ENCODE peak calls at places on chromosomes 16 and 17, in six cellular contexts. N, Z, Q, D, B and R are unnamed samples.

GRCh38 chr17:74842599-74843351 is 16.9 kb downstream of the GRIN2C start:
- DNase-seq in B (no peak), Q (peak; percentile 75), Z (peak; percentile 52), D (peak; percentile 88), N (peak; percentile 56), R (peak; percentile 82)

GRCh38 chr16:6863135-6863534 is 469.5 kb upstream of the RBFOX1 start:
- DNase-seq in Q (no peak), Z (no peak), B (no peak), D (no peak), N (no peak), R (no peak)

GRCh38 chr16:6695666-6696065 is 637.0 kb upstream of the RBFOX1 start:
- DNase-seq in Q (no peak), Z (no peak), B (no peak), D (no peak), N (no peak), R (no peak)

GRCh38 chr17:19003966-19004600 is 481 bp downstream of the FAM83G start:
- DNase-seq in Q (peak; percentile 75), Z (peak; percentile 50), N (no peak), B (no peak), D (peak; percentile 76), R (peak; percentile 34)

GRCh38 chr17:50349241-50349595 is 3.3 kb downstream of the XYLT2 start:
- DNase-seq in B (no peak), D (no peak), Z (no peak), Q (no peak), N (no peak), R (no peak)

GRCh38 chr17:79272666-79273219 is 198.1 kb downstream of the ENGASE start:
- DNase-seq in Q (no peak), Z (peak; percentile 16), D (no peak), N (peak; percentile 31), B (no peak), R (no peak)

GRCh38 chr17:61904094-61904710 is 23.6 kb downstream of the INTS2 start:
- DNase-seq in N (no peak), Z (no peak), Q (no peak), D (no peak), B (peak; percentile 25), R (no peak)

GRCh38 chr17:62707425-62707739 is 79.9 kb downstream of the MRC2 start:
- DNase-seq in B (no peak), Z (no peak), Q (no peak), N (no peak), D (no peak), R (no peak)

GRCh38 chr16:55471448-55472097 is 7.4 kb upstream of the MMP2 start:
- DNase-seq in Z (no peak), B (no peak), Q (no peak), D (no peak), N (peak; percentile 13), R (peak; percentile 39)

GRCh38 chr17:29827179-29827578 is 102.8 kb downstream of the SSH2 start:
- DNase-seq in B (no peak), Z (no peak), Q (no peak), N (no peak), D (no peak), R (no peak)

GRCh38 chr17:58254803-58255202 is 16.4 kb downstream of the LPO start:
- DNase-seq in B (no peak), N (peak; percentile 22), D (peak; percentile 70), Z (no peak), Q (no peak), R (no peak)

GRCh38 chr16:10675221-10675620 is 19.5 kb downstream of the TEKT5 start:
- DNase-seq in B (no peak), D (no peak), N (no peak), Q (no peak), Z (no peak), R (no peak)

GRCh38 chr16:11349599-11350276 is 4.5 kb downstream of the RMI2 start:
- DNase-seq in D (no peak), B (no peak), Q (no peak), Z (no peak), N (no peak), R (peak; percentile 31)

GRCh38 chr16:13036600-13036999 is 135.2 kb downstream of the SHISA9 start:
- DNase-seq in B (no peak), N (no peak), D (peak; percentile 81), Z (peak; percentile 43), Q (peak; percentile 33), R (peak; percentile 13)

GRCh38 chr17:83110755-83111154 is 31.3 kb downstream of the METRNL start:
- DNase-seq in B (no peak), Q (no peak), Z (no peak), N (no peak), D (no peak), R (peak; percentile 69)

DNA sequence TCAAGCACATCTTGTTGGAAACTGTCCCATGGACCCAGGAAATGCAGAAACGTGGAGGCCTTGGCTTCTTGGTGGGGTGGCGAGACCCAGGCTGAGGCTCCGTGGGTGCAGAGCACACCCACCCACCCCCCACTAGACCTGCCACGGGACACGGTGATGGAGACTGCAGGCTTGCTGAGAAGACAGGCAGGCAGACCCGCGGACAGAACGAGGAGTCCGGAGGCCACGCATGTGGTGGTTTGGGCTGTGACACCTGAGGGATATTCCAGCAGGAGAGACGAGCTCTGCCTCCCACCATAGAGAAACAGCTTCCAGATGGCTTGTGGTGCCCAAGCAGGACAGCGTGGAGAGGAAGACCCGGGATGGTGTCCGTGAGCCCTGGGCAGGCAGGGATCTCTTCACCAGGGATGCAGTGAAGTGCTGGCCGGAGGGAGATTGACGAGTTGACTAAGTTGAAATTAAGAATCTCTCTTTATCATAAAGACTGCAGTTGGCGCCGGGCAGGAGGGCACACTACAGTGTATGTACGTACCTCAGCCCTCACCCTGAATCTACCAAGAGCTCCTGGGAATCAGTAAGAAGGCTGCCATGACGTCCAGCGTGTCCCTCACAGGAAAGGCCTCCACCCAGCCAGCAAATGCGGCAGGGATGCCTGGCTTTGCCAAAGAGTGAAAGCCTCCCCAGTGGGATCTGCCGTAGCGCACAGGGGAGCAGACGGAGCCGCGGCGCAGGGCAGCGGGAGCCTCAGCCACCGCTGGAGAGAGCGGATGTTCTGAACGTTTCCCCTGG is 8.2 kb downstream of the UBE2I start:
- DNase-seq in Z (no peak), N (no peak), B (no peak), D (no peak), Q (no peak), R (no peak)
- H3K79me2 ChIP-seq in Z (peaks cover 35% of the 10 kb centered on the region), N (peaks cover 75% of the 10 kb centered on the region), B (peaks cover 23% of the 10 kb centered on the region), D (peaks cover 8% of the 10 kb centered on the region), Q (peaks cover 35% of the 10 kb centered on the region), R (peaks cover 51% of the 10 kb centered on the region)

GRCh38 chr17:7043195-7043543 is 723 bp downstream of the SLC16A11 start:
- DNase-seq in D (no peak), Q (no peak), Z (no peak), B (no peak), N (no peak), R (no peak)
- TF ChIP-seq POLR2A in D (no peak), Q (no peak), Z (no peak), B (no peak), N (no peak), R (no peak)

GRCh38 chr17:77128895-77129567 is 11.7 kb upstream of the SEC14L1 start:
- DNase-seq in B (no peak), Q (no peak), D (no peak), Z (no peak), N (no peak), R (no peak)
- H3K27ac ChIP-seq in B (no peak overlapping the region), Q (no peak overlapping the region), D (no peak overlapping the region), Z (no peak overlapping the region), N (no peak overlapping the region), R (peak overlapping the region; percentile 2)

GRCh38 chr17:77160032-77160876 is 19.5 kb downstream of the SEC14L1 start:
- DNase-seq in D (no peak), B (no peak), Q (no peak), Z (peak; percentile 72), N (no peak), R (no peak)
- H3K79me2 ChIP-seq in D (no peaks in the 10 kb centered on the region), B (peaks cover 55% of the 10 kb centered on the region), Q (peaks cover 59% of the 10 kb centered on the region), Z (peaks cover 32% of the 10 kb centered on the region), N (peaks cover 27% of the 10 kb centered on the region), R (peaks cover 100% of the 10 kb centered on the region)

GRCh38 chr16:31893824-31894223 is 20.2 kb downstream of the ZNF267 start:
- DNase-seq in Q (no peak), Z (no peak), D (no peak), B (no peak), N (no peak), R (no peak)
- TF ChIP-seq POLR2A in Q (no peak), Z (no peak), D (no peak), B (peak; percentile 20), N (no peak), R (no peak)

GRCh38 chr16:89216315-89217137 is 977 bp upstream of the ZNF778 start:
- DNase-seq in Q (peak; percentile 67), N (peak; percentile 73), Z (peak; percentile 82), D (peak; percentile 85), B (peak; percentile 61), R (peak; percentile 85)
- H3K27ac ChIP-seq in Q (peak overlapping the region; percentile 78), N (peak overlapping the region; percentile 74), Z (peak overlapping the region; percentile 85), D (no peak overlapping the region), B (peak overlapping the region; percentile 86), R (peak overlapping the region; percentile 57)

GRCh38 chr17:80656590-80656989 is 112.0 kb downstream of the RPTOR start:
- DNase-seq in N (no peak), D (no peak), B (peak; percentile 21), Q (no peak), Z (no peak), R (no peak)

GRCh38 chr17:80653856-80654255 is 109.2 kb downstream of the RPTOR start:
- DNase-seq in Q (no peak), Z (no peak), N (no peak), D (no peak), B (no peak), R (no peak)

GRCh38 chr17:80652751-80653330 is 108.2 kb downstream of the RPTOR start:
- DNase-seq in D (no peak), Q (no peak), N (no peak), Z (no peak), B (no peak), R (no peak)

GRCh38 chr17:80657561-80657960 is 112.9 kb downstream of the RPTOR start:
- DNase-seq in B (no peak), D (no peak), N (no peak), Q (no peak), Z (no peak), R (no peak)

DNA sequence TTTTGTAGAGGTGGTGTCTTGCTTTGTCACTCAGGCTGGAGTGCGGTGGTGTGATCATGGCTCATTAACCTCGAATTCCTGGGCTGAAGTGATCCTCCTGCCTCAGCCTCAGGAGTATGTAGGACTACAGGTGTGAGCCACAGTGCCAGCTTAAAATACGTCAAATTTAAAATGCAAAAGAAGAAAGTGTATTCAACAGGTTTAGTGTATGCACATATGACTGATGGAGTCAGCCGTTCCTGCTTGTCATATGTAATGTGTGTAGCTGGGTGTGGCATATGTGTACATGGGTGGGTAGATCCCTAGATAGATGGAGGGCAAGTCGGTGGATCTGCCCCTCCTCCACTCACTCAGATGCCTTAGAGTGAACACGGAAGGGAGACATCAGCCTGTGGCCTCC is 111.0 kb downstream of the RPTOR start:
- DNase-seq in D (no peak), N (no peak), Z (no peak), B (no peak), Q (no peak), R (no peak)
- H3K79me2 ChIP-seq in D (no peaks in the 10 kb centered on the region), N (peaks cover 82% of the 10 kb centered on the region), Z (peaks cover 74% of the 10 kb centered on the region), B (peaks cover 2% of the 10 kb centered on the region), Q (peaks cover 55% of the 10 kb centered on the region), R (peaks cover 30% of the 10 kb centered on the region)

GRCh38 chr17:44707755-44708400 is 587 bp upstream of the DBF4B start:
- DNase-seq in N (no peak), D (no peak), Z (no peak), B (no peak), Q (peak; percentile 31), R (no peak)

GRCh38 chr17:44708401-44709263 is at the start of gene DBF4B:
- DNase-seq in B (peak; percentile 78), N (peak; percentile 88), Z (peak; percentile 81), Q (peak; percentile 89), D (peak; percentile 85), R (peak; percentile 91)
- TF ChIP-seq POLR2A in B (peak; percentile 71), N (peak; percentile 85), Z (peak; percentile 75), Q (peak; percentile 92), D (no peak), R (no peak)